ENCODE peak calls at places on chromosomes 6 and 20, in nine cellular contexts. S is HEK293T; I is neural progenitor cell; V is activated gamma-delta T cell treated with Interleukin-2 at 50 U/mL for 16 hours; P is activated CD8-positive, alpha-beta memory T cell treated with anti-CD3 and anti-CD28 coated beads for 24 hours; C is cardiac muscle cell; Y is progenitor cell of endocrine pancreas; H is adrenal gland; T is fibroblast of mammary gland. U is an unnamed sample.

GRCh38 chr6:20159781-20160540 is 52.3 kb downstream of the MBOAT1 start:
- DNase-seq in S (no peak), I (no peak), V (no peak), P (no peak), C (no peak), Y (no peak), H (no peak), T (no peak), U (no peak)

GRCh38 chr6:75794351-75794846 is 45.4 kb downstream of the MYO6 start:
- DNase-seq in S (no peak), I (peak), V (no peak), P (no peak), C (no peak), Y (no peak), H (no peak), T (no peak), U (no peak)

GRCh38 chr6:41428995-41429417 is 93.6 kb downstream of the NCR2 start:
- DNase-seq in S (no peak), I (no peak), V (no peak), P (peak), C (peak), Y (no peak), H (peak), T (peak), U (peak)

GRCh38 chr20:309306-309840 is 12.0 kb downstream of the ZCCHC3 start:
- DNase-seq in S (no peak), I (no peak), V (no peak), P (no peak), C (peak), Y (no peak), H (no peak), T (peak), U (no peak)

GRCh38 chr20:19321176-19321575 is 108.7 kb downstream of the SLC24A3 start:
- DNase-seq in S (no peak), I (no peak), V (no peak), P (no peak), C (no peak), Y (no peak), H (no peak), T (no peak), U (no peak)

GRCh38 chr6:83905648-83906047 is 46.2 kb downstream of the CYB5R4 start:
- DNase-seq in S (no peak), I (no peak), V (no peak), P (no peak), C (no peak), Y (no peak), H (no peak), T (no peak), U (no peak)

GRCh38 chr20:24863356-24863755 is 85.7 kb upstream of the CST7 start:
- DNase-seq in S (no peak), I (no peak), V (no peak), P (no peak), C (peak), Y (no peak), H (no peak), T (peak), U (no peak)

GRCh38 chr20:23047738-23048214 is 1.7 kb downstream of the THBD start:
- DNase-seq in S (no peak), I (peak), V (no peak), P (no peak), C (no peak), Y (no peak), H (no peak), T (no peak), U (no peak)

GRCh38 chr6:84263557-84263956 is 36.1 kb upstream of the CEP162 start:
- DNase-seq in S (no peak), I (peak), V (no peak), P (no peak), C (no peak), Y (no peak), H (no peak), T (no peak), U (no peak)

GRCh38 chr6:100296810-100297544 is 167.7 kb downstream of the SIM1 start:
- DNase-seq in S (no peak), I (no peak), V (no peak), P (no peak), C (peak), Y (no peak), H (no peak), T (peak), U (no peak)

GRCh38 chr6:126033696-126034095 is 47.4 kb downstream of the TRMT11 start:
- DNase-seq in S (peak), I (peak), V (no peak), P (no peak), C (peak), Y (no peak), H (peak), T (peak), U (no peak)

GRCh38 chr6:17494919-17495318 is 101.5 kb downstream of the CAP2 start:
- DNase-seq in S (no peak), I (no peak), V (no peak), P (no peak), C (no peak), Y (no peak), H (no peak), T (no peak), U (no peak)

GRCh38 chr6:131116755-131117360 is 18.4 kb upstream of the AKAP7 start:
- DNase-seq in S (peak), I (peak), V (no peak), P (no peak), C (peak), Y (no peak), H (no peak), T (peak), U (no peak)

GRCh38 chr6:12903246-12903645 is 186.7 kb downstream of the PHACTR1 start:
- DNase-seq in S (no peak), I (no peak), V (no peak), P (no peak), C (no peak), Y (no peak), H (no peak), T (no peak), U (no peak)

U was measured in stimulated activated naive CD8-positive, alpha-beta T cell treated with anti-CD3 and anti-CD28 coated beads, Interleukin-15, amount 100 ng/mL, for 72 hours.